ENCODE peak calls at places on chromosomes 2 and 18, in seven cellular contexts. L is AG04449; R is fibroblast of pulmonary artery; F is fibroblast of villous mesenchyme; Q is CD4-positive, alpha-beta T cell; T is GM20000; K is AG08396. B is an unnamed sample.

GRCh38 chr18:13145636-13146190 is 72.8 kb upstream of the LDLRAD4 start:
- DNase-seq in L (no peak), R (no peak), F (no peak), Q (no peak), T (no peak), K (no peak), B (no peak)

GRCh38 chr18:12398625-12399024 is 9.1 kb upstream of the PRELID3A start:
- DNase-seq in L (no peak), R (no peak), F (no peak), Q (no peak), T (no peak), K (peak; percentile 2), B (no peak)

GRCh38 chr2:229704231-229704630 is 10.1 kb downstream of the DNER start:
- DNase-seq in L (no peak), R (no peak), F (no peak), Q (no peak), T (no peak), K (no peak), B (peak; percentile 90)

GRCh38 chr2:57962861-57963260 is 83.7 kb upstream of the VRK2 start:
- DNase-seq in L (no peak), R (no peak), F (no peak), Q (no peak), T (no peak), K (no peak), B (no peak)

GRCh38 chr2:230318190-230319121 is 8.5 kb upstream of the SP140L start:
- DNase-seq in L (no peak), R (no peak), F (no peak), Q (no peak), T (peak; percentile 61), K (no peak), B (no peak)

GRCh38 chr2:219178377-219179175 is 501 bp downstream of the RETREG2 start:
- DNase-seq in L (no peak), R (peak; percentile 23), F (peak; percentile 32), Q (no peak), T (peak; percentile 56), K (no peak), B (peak; percentile 31)

GRCh38 chr2:207413376-207413907 is 116.3 kb upstream of the CREB1 start:
- DNase-seq in L (no peak), R (no peak), F (no peak), Q (no peak), T (no peak), K (no peak), B (no peak)

GRCh38 chr2:39981877-39982276 is 202.8 kb upstream of the THUMPD2 start:
- DNase-seq in L (no peak), R (no peak), F (peak; percentile 42), Q (no peak), T (no peak), K (no peak), B (no peak)

GRCh38 chr2:207465894-207466293 is 63.9 kb upstream of the CREB1 start:
- DNase-seq in L (no peak), R (no peak), F (no peak), Q (no peak), T (no peak), K (no peak), B (no peak)

GRCh38 chr2:32427672-32428622 is 71.1 kb downstream of the BIRC6 start:
- DNase-seq in L (no peak), R (no peak), F (peak; percentile 45), Q (no peak), T (no peak), K (no peak), B (no peak)

B was measured in globus pallidus.